ENCODE peak calls at places on chromosomes 5 and 9, in five cellular contexts. I is stimulated activated CD4-positive, alpha-beta T cell treated with anti-CD3 and anti-CD28 coated beads, Interleukin-15, amount 100 ng/mL, for 24 hours; X is GM23248; K is NCI-H1694; B is ureter. T is an unnamed sample.

GRCh38 chr5:64869419-64869818 is 100.7 kb downstream of the CWC27 start:
- DNase-seq in I (no peak), X (peak), K (no peak), B (no peak), T (no peak)

GRCh38 chr5:172919525-172920446 is 39.4 kb upstream of the RPL26L1 start:
- DNase-seq in I (no peak), X (no peak), K (no peak), B (no peak), T (no peak)

GRCh38 chr9:112048924-112049785 is 125.9 kb downstream of the SUSD1 start:
- DNase-seq in I (no peak), X (peak), K (no peak), B (no peak), T (no peak)

GRCh38 chr9:37034938-37035471 is 937 bp upstream of the PAX5 start:
- DNase-seq in I (no peak), X (no peak), K (no peak), B (no peak), T (no peak)

GRCh38 chr5:168822745-168823281 is 243.6 kb upstream of the PANK3 start:
- DNase-seq in I (peak), X (peak), K (no peak), B (no peak), T (peak)

GRCh38 chr5:159448-160172 is 31.7 kb upstream of the LRRC14B start:
- DNase-seq in I (no peak), X (peak), K (no peak), B (no peak), T (no peak)

GRCh38 chr9:38359297-38359653 is 33.2 kb upstream of the ALDH1B1 start:
- DNase-seq in I (no peak), X (no peak), K (no peak), B (no peak), T (no peak)

GRCh38 chr5:150054569-150054968 is 31.8 kb downstream of the CSF1R start:
- DNase-seq in I (no peak), X (no peak), K (no peak), B (no peak), T (no peak)

GRCh38 chr5:6752782-6753181 is 39.5 kb downstream of the TENT4A start:
- DNase-seq in I (no peak), X (no peak), K (no peak), B (no peak), T (no peak)

T was measured in stimulated activated naive CD8-positive, alpha-beta T cell treated with anti-CD3 and anti-CD28 coated beads, Interleukin-15, Interleukin-2, amounts not matched to agents 100 U/mL and 50 U/mL, for 24 hours.